ENCODE peak calls at places on chromosomes 16 and 17, in nine cellular contexts. S, L, C, V, W, N, M, J and A are unnamed samples.
A peak's percentile ranks its signal among the peaks of the same experiment; 100 is the strongest.

GRCh38 chr16:56946767-56947603 is 14.8 kb upstream of the CETP start:
- DNase-seq in S (no peak), L (no peak), C (no peak), V (peak; percentile 47), W (no peak), N (no peak), M (no peak), J (no peak), A (no peak)

GRCh38 chr17:78154903-78155811 is 9.0 kb downstream of the C17orf99 start:
- DNase-seq in S (no peak), L (no peak), C (no peak), V (peak; percentile 59), W (no peak), N (no peak), M (no peak), J (no peak), A (no peak)

GRCh38 chr17:61200349-61200735 is 199.3 kb upstream of the TBX2 start:
- DNase-seq in S (no peak), L (no peak), C (no peak), V (no peak), W (no peak), N (no peak), M (no peak), J (no peak), A (no peak)

GRCh38 chr16:12896562-12896961 is 4.8 kb upstream of the SHISA9 start:
- DNase-seq in S (peak; percentile 74), L (no peak), C (peak; percentile 12), V (no peak), W (no peak), N (no peak), M (no peak), J (no peak), A (no peak)

GRCh38 chr17:7219812-7220592 is at the start of the genes ACADVL and DLG4:
- DNase-seq in S (peak; percentile 75), L (peak; percentile 96), C (no peak), V (peak; percentile 93), W (peak; percentile 91), N (no peak), M (peak; percentile 96), J (peak; percentile 98), A (peak; percentile 96)

GRCh38 chr16:20905576-20905975 is 5.0 kb downstream of the LYRM1 start:
- DNase-seq in S (no peak), L (no peak), C (no peak), V (no peak), W (no peak), N (no peak), M (no peak), J (no peak), A (no peak)

GRCh38 chr17:46770818-46771600 is 47.5 kb downstream of the WNT3 start:
- DNase-seq in S (peak; percentile 50), L (peak; percentile 75), C (no peak), V (peak; percentile 54), W (peak; percentile 42), N (no peak), M (no peak), J (no peak), A (peak; percentile 92)

GRCh38 chr17:36641877-36642845 is 40.8 kb downstream of the MRM1 start:
- DNase-seq in S (no peak), L (peak; percentile 61), C (no peak), V (peak; percentile 54), W (no peak), N (no peak), M (no peak), J (no peak), A (peak; percentile 81)

GRCh38 chr17:76196675-76197074 is 43.6 kb downstream of the RNF157 start:
- DNase-seq in S (no peak), L (no peak), C (no peak), V (peak; percentile 33), W (peak; percentile 52), N (no peak), M (peak; percentile 59), J (peak; percentile 94), A (no peak)

GRCh38 chr17:50152736-50153135 is 2.3 kb upstream of the PPP1R9B start:
- DNase-seq in S (no peak), L (peak; percentile 77), C (no peak), V (no peak), W (no peak), N (no peak), M (no peak), J (no peak), A (no peak)

GRCh38 chr16:79751785-79752184 is 151.2 kb upstream of the MAF start:
- DNase-seq in S (no peak), L (no peak), C (no peak), V (peak; percentile 24), W (no peak), N (no peak), M (no peak), J (peak; percentile 85), A (no peak)

GRCh38 chr16:15857779-15858560 is 1.1 kb upstream of the MYH11 start:
- DNase-seq in S (no peak), L (no peak), C (no peak), V (peak; percentile 49), W (peak; percentile 27), N (no peak), M (peak; percentile 53), J (no peak), A (no peak)

GRCh38 chr17:47276868-47277267 is 23.2 kb downstream of the ITGB3 start:
- DNase-seq in S (peak; percentile 56), L (no peak), C (no peak), V (peak; percentile 58), W (peak; percentile 64), N (no peak), M (peak; percentile 72), J (no peak), A (no peak)

GRCh38 chr17:27559996-27560481 is 70.9 kb upstream of the LGALS9 start:
- DNase-seq in S (no peak), L (peak; percentile 76), C (no peak), V (peak; percentile 39), W (peak; percentile 53), N (no peak), M (no peak), J (no peak), A (no peak)

GRCh38 chr16:88379694-88380040 is 3.1 kb upstream of the ZNF469 start:
- DNase-seq in S (no peak), L (peak; percentile 39), C (no peak), V (no peak), W (no peak), N (no peak), M (no peak), J (no peak), A (no peak)

GRCh38 chr17:48567209-48567608 is 10.9 kb downstream of the HOXB4 start:
- DNase-seq in S (no peak), L (no peak), C (no peak), V (peak; percentile 71), W (no peak), N (no peak), M (no peak), J (no peak), A (no peak)

GRCh38 chr16:51465026-51465425 is 314.0 kb upstream of the SALL1 start:
- DNase-seq in S (no peak), L (no peak), C (no peak), V (no peak), W (no peak), N (no peak), M (no peak), J (peak; percentile 60), A (no peak)

GRCh38 chr17:18321309-18321708 is 6.2 kb downstream of the SMCR8 start:
- DNase-seq in S (no peak), L (peak; percentile 42), C (no peak), V (no peak), W (no peak), N (no peak), M (no peak), J (no peak), A (no peak)
- TF ChIP-seq CTCF in S (peak; percentile 10), L (no peak), C (peak; percentile 34), V (no peak), W (no peak), N (no peak), M (no peak), J (no peak), A (no peak)

DNA sequence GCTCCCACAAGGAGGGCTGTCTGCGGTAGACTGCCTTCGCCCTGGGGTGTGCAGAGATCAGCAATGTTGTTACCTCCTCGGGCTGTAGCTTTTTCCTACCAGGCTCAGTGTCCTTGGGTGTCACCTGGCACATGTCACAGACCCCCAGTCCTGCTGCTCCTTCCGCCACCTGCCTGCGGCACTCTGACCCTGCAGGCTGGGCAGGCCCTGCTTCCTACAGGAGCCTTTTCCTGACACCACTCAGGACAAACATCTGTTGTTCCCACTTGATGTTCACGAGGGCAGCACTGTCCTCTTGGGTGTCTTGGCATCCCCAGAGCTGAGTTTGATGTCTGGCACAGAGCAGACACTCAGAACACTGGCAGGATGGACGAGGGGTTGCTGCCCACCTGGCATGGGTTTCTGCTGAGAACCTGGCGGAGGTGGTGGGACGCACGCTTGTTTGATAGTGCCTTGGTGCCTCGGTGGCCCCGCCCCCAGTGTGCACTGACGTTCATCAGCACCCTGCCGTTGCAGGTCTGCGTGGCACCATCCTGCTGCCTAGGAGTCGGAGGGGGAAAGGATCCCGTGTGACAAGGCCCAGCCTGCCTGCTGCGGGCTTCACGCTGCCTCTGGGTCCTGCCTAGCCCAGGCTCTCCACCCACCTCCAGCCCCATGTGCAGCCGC is 26.7 kb upstream of the NUDT16L1 start:
- DNase-seq in S (no peak), L (no peak), C (no peak), V (no peak), W (no peak), N (no peak), M (no peak), J (no peak), A (no peak)
- H3K27ac ChIP-seq in S (peak overlapping the region; percentile 31), L (peak overlapping the region; percentile 82), C (no peak overlapping the region), V (no peak overlapping the region), W (no peak overlapping the region), N (peak overlapping the region; percentile 95), M (no peak overlapping the region), J (no peak overlapping the region), A (no peak overlapping the region)

DNA sequence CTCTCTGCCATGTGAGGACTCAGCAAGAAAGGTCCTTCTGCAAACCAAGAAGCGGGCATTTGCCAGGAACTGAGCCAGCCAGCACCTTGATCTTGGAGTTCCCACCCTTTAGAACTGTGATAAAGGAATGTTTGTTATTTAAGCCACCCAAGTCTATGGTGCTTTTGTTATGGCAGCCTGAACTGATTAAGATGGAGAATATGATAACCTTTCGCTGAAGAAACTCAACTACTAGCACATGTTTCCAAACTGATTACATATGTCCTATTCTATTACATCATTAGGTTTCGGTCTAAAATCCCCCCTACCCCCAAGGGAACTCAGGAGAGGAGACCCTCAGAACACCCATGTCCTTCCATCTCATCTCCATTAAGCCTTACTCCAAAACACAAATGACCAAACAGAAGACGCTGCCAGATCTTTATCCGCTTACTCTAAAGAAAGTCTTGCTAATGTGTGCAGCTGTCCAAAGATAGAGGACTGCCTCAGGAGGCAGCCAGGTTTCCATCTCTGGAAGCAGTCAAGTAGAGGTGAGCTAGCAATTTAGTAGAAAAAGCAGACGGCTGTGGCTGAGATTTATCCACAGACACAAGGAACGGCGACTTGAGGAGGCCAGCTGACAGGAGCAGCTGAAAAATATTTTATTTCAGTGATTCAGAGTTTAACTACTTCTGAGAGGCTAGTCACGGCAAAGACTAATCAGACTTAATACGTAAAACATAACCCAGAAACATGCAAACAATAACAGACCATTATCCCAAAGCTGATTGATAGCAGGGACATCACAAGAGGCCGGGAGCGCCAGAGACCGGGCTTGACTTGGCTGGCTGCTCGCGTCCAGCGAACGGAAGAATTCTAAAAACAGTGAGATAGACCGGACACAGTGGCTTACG is 611.4 kb upstream of the CDH5 start:
- DNase-seq in S (no peak), L (no peak), C (no peak), V (peak; percentile 24), W (no peak), N (no peak), M (no peak), J (no peak), A (no peak)
- TF ChIP-seq POLR2AphosphoS5 in S (no peak), L (peak; percentile 17), C (no peak), V (peak; percentile 28), W (no peak), N (no peak), M (no peak), J (no peak), A (no peak)

GRCh38 chr17:70314506-70314905 is 145.2 kb downstream of the KCNJ2 start:
- DNase-seq in S (no peak), L (no peak), C (no peak), V (no peak), W (no peak), N (peak; percentile 73), M (no peak), J (no peak), A (peak; percentile 23)
- TF ChIP-seq CTCF in S (no peak), L (no peak), C (no peak), V (no peak), W (no peak), N (no peak), M (no peak), J (no peak), A (no peak)